ENCODE peak calls at places on chromosome 7, in four cellular contexts. B is AG04450, T is Panc1, W is GM23338. Q is an unnamed sample.

GRCh38 chr7:77825140-77825539 is 26.6 kb downstream of the PHTF2 start:
- DNase-seq in B (no peak), T (no peak), W (no peak), Q (no peak)

GRCh38 chr7:40870108-40870507 is 735.3 kb downstream of the SUGCT start:
- DNase-seq in W (peak; percentile 21), T (no peak), B (no peak), Q (no peak)

GRCh38 chr7:32935558-32935957 is 21.7 kb upstream of the FKBP9 start:
- DNase-seq in T (no peak), B (no peak), W (no peak), Q (no peak)

GRCh38 chr7:42914009-42914725 is 2.3 kb upstream of the C7orf25 start:
- DNase-seq in B (no peak), W (no peak), T (no peak), Q (no peak)

GRCh38 chr7:141362580-141363435 is 188.4 kb upstream of the AGK start:
- DNase-seq in W (no peak), B (no peak), T (no peak), Q (no peak)

GRCh38 chr7:100612730-100613446 is 548 bp downstream of the MOSPD3 start:
- DNase-seq in T (no peak), B (no peak), W (peak; percentile 47), Q (no peak)

GRCh38 chr7:49030221-49030620 is 105.9 kb downstream of the CDC14C start:
- DNase-seq in B (no peak), T (no peak), W (no peak), Q (no peak)

GRCh38 chr7:140607441-140607989 is 33.1 kb downstream of the DENND2A start:
- DNase-seq in W (no peak), B (no peak), T (no peak), Q (peak; percentile 54)

GRCh38 chr7:80088705-80089104 is 45.9 kb upstream of the GNAI1 start:
- DNase-seq in B (no peak), W (no peak), T (no peak), Q (no peak)

GRCh38 chr7:14341200-14341599 is 351.7 kb upstream of the ETV1 start:
- DNase-seq in B (no peak), T (no peak), W (no peak), Q (no peak)

GRCh38 chr7:43659549-43659896 is 69.8 kb downstream of the COA1 start:
- DNase-seq in W (no peak), T (no peak), B (no peak), Q (no peak)

GRCh38 chr7:51666751-51667150 is 350.1 kb upstream of the COBL start:
- DNase-seq in B (no peak), W (no peak), T (no peak), Q (no peak)

GRCh38 chr7:27096756-27097514 is 1.1 kb upstream of the HOXA1 start:
- DNase-seq in B (no peak), W (peak; percentile 47), T (no peak), Q (peak; percentile 76)

GRCh38 chr7:14377646-14378266 is 388.3 kb upstream of the ETV1 start:
- DNase-seq in T (no peak), B (peak; percentile 18), W (no peak), Q (no peak)

GRCh38 chr7:92135100-92135429 is 788 bp upstream of the CYP51A1 start:
- DNase-seq in B (no peak), T (peak; percentile 27), W (peak; percentile 39), Q (no peak)

DNA sequence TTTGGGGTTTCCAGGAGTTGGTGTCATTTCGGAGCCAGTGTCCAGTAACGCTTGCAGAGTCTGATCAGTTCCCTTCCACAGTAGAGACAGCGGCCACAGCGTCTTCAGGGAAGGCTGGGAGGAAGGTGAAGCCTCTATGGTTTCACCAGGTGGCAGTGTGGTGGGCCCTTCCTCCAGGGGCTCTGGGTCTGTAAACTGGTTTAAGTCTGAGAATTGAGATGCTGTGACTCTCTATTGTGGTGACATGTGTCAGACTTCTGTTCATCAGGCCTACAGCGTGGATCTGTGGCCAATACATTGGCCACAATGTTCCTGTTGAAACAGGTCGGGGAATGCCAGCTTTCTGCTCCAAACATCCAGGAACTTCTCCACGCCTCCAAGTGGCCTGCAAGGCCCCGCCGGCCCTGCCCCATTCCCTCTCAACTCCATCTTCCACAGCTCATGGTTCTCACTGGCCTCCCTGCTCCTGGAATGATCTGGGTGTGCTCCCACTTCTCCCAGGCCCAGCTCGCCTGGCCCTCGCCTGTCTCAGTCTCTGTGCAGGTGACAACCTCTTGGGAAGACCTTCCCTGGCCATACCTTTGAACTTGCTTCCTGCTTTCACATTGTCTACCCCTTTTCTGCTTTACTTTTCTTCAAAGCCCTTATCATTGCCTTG is 124.5 kb upstream of the FAM20C start:
- DNase-seq in B (no peak), T (no peak), W (peak; percentile 41), Q (peak; percentile 30)
- TF ChIP-seq CTCF in B (no peak), T (no peak), W (no peak), Q (no peak)

GRCh38 chr7:136687693-136688322 is 180.6 kb upstream of the CHRM2 start:
- DNase-seq in W (peak; percentile 54), B (peak; percentile 3), T (peak; percentile 7), Q (no peak)
- H3K27ac ChIP-seq in W (no peak overlapping the region), B (no peak overlapping the region), T (no peak overlapping the region), Q (no peak overlapping the region)

DNA sequence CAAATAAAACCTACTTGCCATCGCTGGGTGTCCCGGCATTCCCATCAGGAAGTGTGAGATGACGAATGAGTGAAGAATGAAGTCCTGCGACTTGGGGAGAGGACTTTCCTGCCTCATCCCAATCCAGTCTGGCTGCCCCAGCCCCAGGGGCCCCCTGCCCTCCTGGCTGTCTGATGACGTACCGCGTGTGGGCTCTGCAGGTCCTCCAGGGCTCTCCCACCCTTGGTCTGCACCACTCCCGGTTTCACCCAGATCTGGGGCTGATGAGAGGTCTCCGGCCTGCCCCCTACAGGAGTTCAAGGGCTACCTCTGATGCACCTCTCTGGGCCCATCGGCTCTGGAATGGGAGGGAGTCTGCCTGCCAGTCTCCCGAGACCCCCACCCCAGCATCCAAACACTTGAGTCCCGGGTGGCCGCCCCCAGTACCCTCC is 9.8 kb downstream of the ATP6V1F start:
- DNase-seq in W (peak; percentile 84), T (no peak), B (no peak), Q (no peak)
- TF ChIP-seq CTCF in W (peak; percentile 54), T (peak; percentile 55), B (no peak), Q (no peak)

DNA sequence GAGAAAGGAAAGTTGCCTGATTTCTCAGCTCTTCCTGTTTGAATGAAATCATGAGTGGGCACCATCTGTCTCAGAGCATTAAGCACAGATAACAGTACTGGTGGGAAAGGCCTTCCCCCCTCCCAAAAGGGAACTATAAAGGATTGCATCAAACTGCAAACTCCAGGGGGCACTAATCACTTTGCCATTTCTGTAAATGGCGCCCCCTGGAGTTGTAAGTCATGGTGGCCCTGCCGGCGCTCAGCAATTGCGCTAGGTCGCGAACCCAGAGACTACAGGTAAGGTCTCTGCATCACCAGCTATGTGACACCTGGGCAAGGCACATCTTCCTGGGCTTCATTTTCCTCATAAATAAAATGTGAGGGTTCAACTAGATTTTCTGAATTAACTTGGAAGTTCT is 11.1 kb downstream of the LRRC4 start:
- DNase-seq in B (no peak), W (peak; percentile 93), T (no peak), Q (no peak)
- H3K27ac ChIP-seq in B (no peak overlapping the region), W (peak overlapping the region; percentile 57), T (no peak overlapping the region), Q (no peak overlapping the region)

GRCh38 chr7:146713907-146714306 is 597.3 kb downstream of the CNTNAP2 start:
- DNase-seq in T (no peak), W (no peak), B (no peak), Q (no peak)

DNA sequence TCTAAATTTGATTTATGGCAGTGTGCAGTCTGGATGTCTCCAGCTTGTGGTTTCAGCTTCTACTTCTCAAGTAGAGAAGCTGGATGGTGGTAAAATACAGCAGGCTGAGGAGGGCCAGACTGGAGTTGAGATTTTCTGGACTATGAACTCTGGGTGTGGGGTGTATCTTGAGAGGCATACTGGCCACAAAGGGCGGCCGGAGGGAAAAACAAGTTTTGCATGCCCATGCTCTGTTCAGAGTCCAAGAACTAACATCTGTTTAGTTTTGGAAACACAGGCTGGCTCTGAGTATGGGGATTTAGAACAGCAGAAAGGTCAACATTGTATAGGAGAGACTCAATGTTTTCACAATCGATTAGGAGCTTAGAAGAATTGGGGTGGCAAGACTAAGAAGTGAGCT is 593.0 kb downstream of the CNTNAP2 start:
- DNase-seq in T (no peak), W (no peak), B (no peak), Q (no peak)
- TF ChIP-seq CTCF in T (no peak), W (no peak), B (no peak), Q (no peak)

DNA sequence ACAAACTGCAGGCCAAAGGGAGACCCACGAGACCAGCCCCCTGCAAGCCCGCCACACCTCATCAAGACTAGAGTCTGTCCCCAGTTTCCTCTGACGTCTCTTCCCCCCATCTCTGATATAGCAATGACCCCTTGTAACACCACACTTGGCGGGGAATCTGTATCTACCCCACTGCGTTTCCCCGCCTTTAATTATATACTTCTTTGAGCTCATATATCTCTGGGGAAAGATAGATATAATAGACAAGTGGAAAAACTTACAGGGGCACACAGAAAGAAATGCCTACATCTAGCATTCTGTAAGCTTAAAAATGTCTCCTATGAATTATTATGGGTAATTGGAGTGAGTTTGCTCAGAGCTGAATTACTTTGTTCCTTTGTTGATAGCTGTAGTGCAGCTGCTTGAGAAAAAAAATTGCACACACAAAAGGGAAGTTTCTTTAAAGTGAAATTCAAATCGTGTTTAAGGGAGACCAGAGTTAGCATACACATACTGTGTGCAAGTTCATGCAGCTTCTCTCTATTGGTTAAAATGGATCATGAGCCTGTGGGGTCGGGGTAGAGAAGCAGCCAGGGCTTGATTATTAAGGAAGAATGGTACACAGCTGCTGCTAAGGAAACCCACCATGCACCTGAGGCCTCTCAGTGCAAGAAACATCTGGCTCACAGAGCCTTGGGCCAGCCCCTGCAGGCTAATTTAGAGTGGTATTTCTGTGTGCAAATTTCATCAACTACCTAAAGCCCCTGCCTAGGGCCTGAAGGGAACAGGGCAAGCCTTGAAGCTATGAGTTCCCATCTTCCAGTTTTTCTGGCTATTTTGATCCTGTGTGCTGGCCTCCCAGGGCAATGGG is 32.5 kb downstream of the CDCA7L start:
- DNase-seq in B (no peak), T (no peak), W (no peak), Q (no peak)
- H3K27ac ChIP-seq in B (no peak overlapping the region), T (no peak overlapping the region), W (no peak overlapping the region), Q (no peak overlapping the region)

GRCh38 chr7:28459306-28459705 is 47.0 kb downstream of the CREB5 start:
- DNase-seq in T (no peak), B (no peak), W (no peak), Q (no peak)

GRCh38 chr7:28455486-28455885 is 43.2 kb downstream of the CREB5 start:
- DNase-seq in W (peak; percentile 62), T (no peak), B (no peak), Q (no peak)

GRCh38 chr7:28456037-28456436 is 43.7 kb downstream of the CREB5 start:
- DNase-seq in W (no peak), T (no peak), B (no peak), Q (no peak)

GRCh38 chr7:28458732-28459131 is 46.4 kb downstream of the CREB5 start:
- DNase-seq in T (no peak), B (no peak), W (peak; percentile 48), Q (no peak)
- TF ChIP-seq CTCF in T (peak; percentile 33), B (no peak), W (peak; percentile 30), Q (no peak)

DNA sequence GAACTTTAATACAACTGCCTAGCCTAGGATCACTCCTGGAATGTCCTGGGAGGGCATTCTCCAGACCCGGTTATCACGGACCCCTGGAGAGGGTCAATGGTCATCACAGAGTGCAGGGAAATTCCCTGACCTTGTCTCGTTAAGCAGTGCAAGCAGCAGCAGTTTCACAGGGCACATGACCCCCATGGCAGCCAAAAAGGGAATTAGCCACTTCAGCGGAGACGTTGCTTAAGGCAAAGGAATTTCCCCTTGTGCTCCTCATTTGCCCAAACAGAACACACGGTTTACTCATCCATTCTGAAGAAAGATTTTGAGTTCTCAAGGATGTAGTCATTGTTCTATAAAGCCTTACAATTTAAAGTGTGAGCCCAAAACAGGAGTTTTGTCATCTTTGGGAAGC is 260.3 kb downstream of the SNX13 start:
- DNase-seq in W (peak; percentile 20), T (no peak), B (peak; percentile 59), Q (peak; percentile 52)
- H3K27ac ChIP-seq in W (no peak overlapping the region), T (no peak overlapping the region), B (no peak overlapping the region), Q (no peak overlapping the region)

GRCh38 chr7:138885383-138886147 is 87.6 kb upstream of the ATP6V0A4 start:
- DNase-seq in T (no peak), W (peak; percentile 19), B (no peak), Q (no peak)
- TF ChIP-seq CTCF in T (no peak), W (no peak), B (peak; percentile 28), Q (no peak)